ENCODE peak calls at places on chromosomes 1 and 21, in six cellular contexts. V, U, P, O, I and C are unnamed samples.
A peak's percentile ranks its signal among the peaks of the same experiment; 100 is the strongest.

GRCh38 chr1:171220551-171221175 is 27.6 kb upstream of the FMO1 start:
- DNase-seq in V (no peak), O (no peak), U (no peak), P (no peak), I (no peak), C (no peak)

GRCh38 chr21:46069166-46069565 is 28.7 kb upstream of the COL6A2 start:
- DNase-seq in P (no peak), V (no peak), O (no peak), I (no peak), U (no peak), C (no peak)

GRCh38 chr1:113647121-113647520 is 112.2 kb downstream of the PHTF1 start:
- DNase-seq in U (no peak), P (no peak), O (no peak), I (no peak), V (no peak), C (no peak)

GRCh38 chr1:96845464-96845863 is 123.9 kb downstream of the PTBP2 start:
- DNase-seq in P (peak; percentile 29), I (peak; percentile 18), V (no peak), U (no peak), O (peak; percentile 32), C (no peak)

GRCh38 chr1:168509875-168510594 is 33.8 kb downstream of the XCL2 start:
- DNase-seq in I (peak; percentile 28), P (no peak), U (no peak), V (no peak), O (peak; percentile 32), C (no peak)

GRCh38 chr1:208100906-208101305 is 143.3 kb downstream of the PLXNA2 start:
- DNase-seq in O (no peak), I (no peak), P (no peak), U (no peak), V (no peak), C (no peak)

GRCh38 chr1:43331688-43332087 is 5.9 kb upstream of the MPL start:
- DNase-seq in V (no peak), O (no peak), P (no peak), U (no peak), I (no peak), C (no peak)

GRCh38 chr1:246317723-246318359 is 189.2 kb downstream of the SMYD3 start:
- DNase-seq in O (peak; percentile 55), I (no peak), P (no peak), U (no peak), V (no peak), C (no peak)

GRCh38 chr1:177228721-177229088 is 57.9 kb downstream of the BRINP2 start:
- DNase-seq in V (peak; percentile 19), O (peak; percentile 80), U (no peak), I (no peak), P (no peak), C (no peak)

GRCh38 chr1:111990878-111991760 is 1.7 kb upstream of the KCND3 start:
- DNase-seq in I (no peak), V (no peak), U (peak; percentile 56), P (peak; percentile 24), O (peak; percentile 2), C (peak; percentile 73)

GRCh38 chr1:203901581-203901980 is 40.2 kb downstream of the SNRPE start:
- DNase-seq in O (no peak), V (no peak), I (no peak), U (no peak), P (no peak), C (no peak)

GRCh38 chr1:101728029-101728428 is 268.7 kb downstream of the OLFM3 start:
- DNase-seq in P (no peak), V (no peak), O (no peak), I (peak; percentile 18), U (no peak), C (no peak)

GRCh38 chr1:13927736-13928135 is 227.7 kb downstream of the PRDM2 start:
- DNase-seq in U (no peak), P (no peak), I (no peak), O (no peak), V (no peak), C (no peak)

GRCh38 chr1:87872692-87873091 is 544.0 kb downstream of the LMO4 start:
- DNase-seq in O (no peak), I (no peak), P (no peak), V (no peak), U (no peak), C (no peak)

GRCh38 chr1:88773540-88774150 is 89.6 kb downstream of the PKN2 start:
- DNase-seq in V (peak; percentile 25), O (peak; percentile 43), U (no peak), P (peak; percentile 63), I (no peak), C (no peak)

GRCh38 chr1:94321662-94322061 is 84.3 kb upstream of the ARHGAP29 start:
- DNase-seq in O (peak; percentile 42), P (peak; percentile 54), U (no peak), V (peak; percentile 78), I (no peak), C (no peak)

GRCh38 chr1:94253456-94254042 is 16.2 kb upstream of the ARHGAP29 start:
- DNase-seq in U (no peak), V (no peak), P (peak; percentile 37), O (no peak), I (no peak), C (no peak)

GRCh38 chr1:228986093-228986904 is 251.0 kb downstream of the RHOU start:
- DNase-seq in I (no peak), O (no peak), V (no peak), P (no peak), U (peak; percentile 48), C (peak; percentile 47)